ENCODE peak calls at places on chromosomes 6 and 20, in four cellular contexts. One of them, this sample, is unnamed.

GRCh38 chr6:3001773-3002293 is 2.1 kb downstream of the NQO2 start:
- DNase-seq in upper lobe of right lung: no peak
- DNase-seq in GM06990: no peak
- DNase-seq in fibroblast of lung: peak
- DNase-seq in this sample: no peak

GRCh38 chr6:166743925-166744653 is 117.0 kb upstream of the RPS6KA2 start:
- DNase-seq in upper lobe of right lung: no peak
- DNase-seq in GM06990: no peak
- DNase-seq in fibroblast of lung: no peak
- DNase-seq in this sample: no peak

GRCh38 chr6:85660181-85660611 is 17.5 kb upstream of the SYNCRIP start:
- DNase-seq in upper lobe of right lung: no peak
- DNase-seq in GM06990: no peak
- DNase-seq in fibroblast of lung: peak
- DNase-seq in this sample: peak

GRCh38 chr6:31094389-31094881 is 17.9 kb downstream of the C6orf15 start:
- DNase-seq in upper lobe of right lung: no peak
- DNase-seq in GM06990: no peak
- DNase-seq in fibroblast of lung: no peak
- DNase-seq in this sample: no peak

GRCh38 chr20:24762371-24762770 is 186.7 kb upstream of the CST7 start:
- DNase-seq in upper lobe of right lung: no peak
- DNase-seq in GM06990: no peak
- DNase-seq in fibroblast of lung: no peak
- DNase-seq in this sample: no peak

GRCh38 chr6:34959221-34959620 is 70.2 kb downstream of the ANKS1A start:
- DNase-seq in upper lobe of right lung: no peak
- DNase-seq in GM06990: no peak
- DNase-seq in fibroblast of lung: no peak
- DNase-seq in this sample: no peak

GRCh38 chr20:50679753-50680105 is 11.6 kb downstream of the RIPOR3 start:
- DNase-seq in upper lobe of right lung: no peak
- DNase-seq in GM06990: no peak
- DNase-seq in fibroblast of lung: no peak
- DNase-seq in this sample: no peak

GRCh38 chr20:58481541-58482021 is 33.6 kb downstream of the APCDD1L start:
- DNase-seq in upper lobe of right lung: no peak
- DNase-seq in GM06990: no peak
- DNase-seq in fibroblast of lung: peak
- DNase-seq in this sample: no peak

GRCh38 chr6:162056745-162057144 is 670.8 kb downstream of the PRKN start:
- DNase-seq in upper lobe of right lung: no peak
- DNase-seq in GM06990: no peak
- DNase-seq in fibroblast of lung: peak
- DNase-seq in this sample: peak

GRCh38 chr20:58466729-58467571 is 48.2 kb downstream of the APCDD1L start:
- DNase-seq in upper lobe of right lung: no peak
- DNase-seq in GM06990: no peak
- DNase-seq in fibroblast of lung: no peak
- DNase-seq in this sample: no peak

DNA sequence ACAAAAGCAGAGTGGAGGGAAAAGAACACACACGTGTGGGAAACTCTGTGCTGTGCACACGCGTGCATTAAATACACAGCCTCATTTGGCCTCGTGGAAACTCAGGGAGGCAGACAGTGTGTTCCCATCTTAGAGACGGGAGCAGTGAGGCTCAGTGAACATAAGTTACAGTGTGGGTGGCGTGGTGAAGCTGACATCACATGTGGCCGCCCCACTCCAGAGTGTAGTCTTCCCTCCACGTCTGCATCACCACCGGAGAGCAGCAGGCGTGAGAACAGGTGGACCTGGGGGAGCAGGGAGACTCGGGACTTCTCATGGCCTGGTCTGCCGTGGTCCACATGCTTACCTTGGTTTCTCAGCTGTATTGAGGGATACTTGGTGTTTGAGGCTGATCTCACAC is 51.7 kb downstream of the THBS2 start:
- DNase-seq in upper lobe of right lung: no peak
- DNase-seq in GM06990: no peak
- DNase-seq in fibroblast of lung: no peak
- DNase-seq in this sample: no peak
- H3K4me3 ChIP-seq in upper lobe of right lung: no peak
- H3K4me3 ChIP-seq in GM06990: no peak
- H3K4me3 ChIP-seq in fibroblast of lung: no peak
- H3K4me3 ChIP-seq in this sample: no peak

GRCh38 chr6:33201935-33202334 is 1.3 kb downstream of the SLC39A7 start:
- DNase-seq in upper lobe of right lung: no peak
- DNase-seq in GM06990: no peak
- DNase-seq in fibroblast of lung: no peak
- DNase-seq in this sample: no peak
- H3K4me3 ChIP-seq in upper lobe of right lung: peak
- H3K4me3 ChIP-seq in GM06990: peak
- H3K4me3 ChIP-seq in fibroblast of lung: peak
- H3K4me3 ChIP-seq in this sample: peak

GRCh38 chr6:16355699-16356481 is 117.5 kb downstream of the GMPR start:
- DNase-seq in upper lobe of right lung: no peak
- DNase-seq in GM06990: no peak
- DNase-seq in fibroblast of lung: peak
- DNase-seq in this sample: no peak
- H3K4me3 ChIP-seq in upper lobe of right lung: no peak
- H3K4me3 ChIP-seq in GM06990: no peak
- H3K4me3 ChIP-seq in fibroblast of lung: no peak
- H3K4me3 ChIP-seq in this sample: no peak

DNA sequence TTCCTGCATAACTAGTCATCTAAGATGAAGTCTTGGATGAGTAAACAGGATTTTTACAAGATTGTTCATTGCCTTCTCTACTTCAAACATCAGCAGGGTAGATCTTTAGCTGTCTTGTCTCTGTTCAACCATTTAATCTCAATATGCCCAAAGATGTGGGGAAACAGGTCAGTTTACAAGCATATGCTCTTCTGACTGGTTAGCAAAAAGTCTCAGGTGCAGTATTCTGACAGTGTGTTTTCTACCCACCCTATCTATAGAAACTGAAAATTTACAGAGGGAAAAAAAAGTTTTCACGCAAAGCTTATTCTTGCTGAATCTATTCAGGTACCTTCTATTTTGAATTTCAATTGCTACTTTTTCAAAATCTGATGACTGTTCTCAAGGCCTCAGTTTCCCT is 29.0 kb downstream of the MAP3K5 start:
- DNase-seq in upper lobe of right lung: no peak
- DNase-seq in GM06990: no peak
- DNase-seq in fibroblast of lung: no peak
- DNase-seq in this sample: no peak
- H3K4me3 ChIP-seq in upper lobe of right lung: no peak
- H3K4me3 ChIP-seq in GM06990: no peak
- H3K4me3 ChIP-seq in fibroblast of lung: no peak
- H3K4me3 ChIP-seq in this sample: no peak

DNA sequence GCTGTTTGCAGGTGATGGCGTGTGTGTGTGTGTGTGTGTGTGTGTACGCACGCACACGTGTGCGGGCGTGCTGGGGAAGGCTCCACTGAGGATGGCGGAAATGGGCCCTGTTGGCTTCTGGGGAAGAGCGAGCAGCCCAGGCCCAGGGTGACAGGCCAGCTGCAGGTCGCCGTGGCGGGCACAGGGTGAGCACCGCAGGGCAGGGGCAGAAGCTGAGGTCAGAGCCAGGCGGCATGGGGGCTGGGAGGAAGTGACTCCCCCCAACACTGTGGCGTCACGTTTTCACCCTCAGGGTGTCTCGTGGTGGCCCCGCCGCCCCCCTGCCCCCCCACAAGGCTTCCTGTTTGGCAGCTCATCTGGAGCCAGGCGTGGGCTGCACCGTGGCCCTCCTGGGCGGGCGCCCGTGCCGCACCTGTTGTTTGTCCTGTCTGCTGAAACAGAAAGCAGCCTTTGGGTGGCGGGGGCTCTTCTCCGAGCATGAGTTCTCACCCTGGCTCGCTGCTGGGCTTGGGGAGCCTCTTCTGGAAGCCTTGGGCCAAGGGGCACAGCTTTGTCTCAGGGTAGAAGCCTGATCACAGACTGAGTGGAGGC is 7.1 kb downstream of the RBM38 start:
- DNase-seq in upper lobe of right lung: peak
- DNase-seq in GM06990: peak
- DNase-seq in fibroblast of lung: no peak
- DNase-seq in this sample: no peak
- H3K4me3 ChIP-seq in upper lobe of right lung: peak
- H3K4me3 ChIP-seq in GM06990: peak
- H3K4me3 ChIP-seq in fibroblast of lung: no peak
- H3K4me3 ChIP-seq in this sample: no peak

GRCh38 chr20:38031957-38032356 is 1.3 kb downstream of the TTI1 start:
- DNase-seq in upper lobe of right lung: no peak
- DNase-seq in GM06990: no peak
- DNase-seq in fibroblast of lung: no peak
- DNase-seq in this sample: no peak
- H3K4me3 ChIP-seq in upper lobe of right lung: no peak
- H3K4me3 ChIP-seq in GM06990: peak
- H3K4me3 ChIP-seq in fibroblast of lung: no peak
- H3K4me3 ChIP-seq in this sample: no peak